ENCODE peak calls at places on chromosome 5, in five cellular contexts. One of them, this sample, is unnamed.

GRCh38 chr5:154010660-154011059 is 28.1 kb downstream of the FAM114A2 start:
- DNase-seq in H1: no peak
- DNase-seq in H9: no peak
- DNase-seq in neuronal stem cell: no peak
- DNase-seq in trophoblast cell: peak; percentile 4
- DNase-seq in this sample: no peak

GRCh38 chr5:87243161-87243877 is 24.4 kb upstream of the RASA1 start:
- DNase-seq in H1: no peak
- DNase-seq in H9: no peak
- DNase-seq in neuronal stem cell: no peak
- DNase-seq in trophoblast cell: peak; percentile 94
- DNase-seq in this sample: peak; percentile 93

GRCh38 chr5:6827815-6828214 is 114.6 kb downstream of the TENT4A start:
- DNase-seq in H1: no peak
- DNase-seq in H9: no peak
- DNase-seq in neuronal stem cell: no peak
- DNase-seq in trophoblast cell: no peak
- DNase-seq in this sample: no peak

GRCh38 chr5:98679963-98680362 is 93.5 kb upstream of the RGMB start:
- DNase-seq in H1: no peak
- DNase-seq in H9: no peak
- DNase-seq in neuronal stem cell: no peak
- DNase-seq in trophoblast cell: no peak
- DNase-seq in this sample: no peak

GRCh38 chr5:68554566-68555279 is 339.2 kb downstream of the PIK3R1 start:
- DNase-seq in H1: no peak
- DNase-seq in H9: no peak
- DNase-seq in neuronal stem cell: no peak
- DNase-seq in trophoblast cell: peak; percentile 72
- DNase-seq in this sample: peak; percentile 49

GRCh38 chr5:81773148-81773547 is 22.3 kb upstream of the SSBP2 start:
- DNase-seq in H1: no peak
- DNase-seq in H9: no peak
- DNase-seq in neuronal stem cell: no peak
- DNase-seq in trophoblast cell: no peak
- DNase-seq in this sample: no peak

GRCh38 chr5:138807182-138807581 is 54.0 kb downstream of the CTNNA1 start:
- DNase-seq in H1: no peak
- DNase-seq in H9: no peak
- DNase-seq in neuronal stem cell: no peak
- DNase-seq in trophoblast cell: no peak
- DNase-seq in this sample: no peak

GRCh38 chr5:134227259-134227658 is 1.4 kb upstream of the PPP2CA start:
- DNase-seq in H1: no peak
- DNase-seq in H9: peak; percentile 76
- DNase-seq in neuronal stem cell: no peak
- DNase-seq in trophoblast cell: no peak
- DNase-seq in this sample: peak; percentile 34

GRCh38 chr5:36395260-36395659 is 93.6 kb upstream of the RANBP3L start:
- DNase-seq in H1: no peak
- DNase-seq in H9: no peak
- DNase-seq in neuronal stem cell: no peak
- DNase-seq in trophoblast cell: no peak
- DNase-seq in this sample: no peak

GRCh38 chr5:137600721-137601360 is 101.7 kb upstream of the SPOCK1 start:
- DNase-seq in H1: no peak
- DNase-seq in H9: no peak
- DNase-seq in neuronal stem cell: no peak
- DNase-seq in trophoblast cell: no peak
- DNase-seq in this sample: no peak

GRCh38 chr5:56454219-56454862 is 221.2 kb upstream of the ANKRD55 start:
- DNase-seq in H1: no peak
- DNase-seq in H9: no peak
- DNase-seq in neuronal stem cell: no peak
- DNase-seq in trophoblast cell: peak; percentile 97
- DNase-seq in this sample: no peak

GRCh38 chr5:151679421-151680155 is 7.1 kb downstream of the SPARC start:
- DNase-seq in H1: no peak
- DNase-seq in H9: no peak
- DNase-seq in neuronal stem cell: no peak
- DNase-seq in trophoblast cell: no peak
- DNase-seq in this sample: peak; percentile 24

GRCh38 chr5:148729182-148729581 is 74.9 kb upstream of the HTR4 start:
- DNase-seq in H1: no peak
- DNase-seq in H9: no peak
- DNase-seq in neuronal stem cell: no peak
- DNase-seq in trophoblast cell: no peak
- DNase-seq in this sample: peak; percentile 15

GRCh38 chr5:65100846-65101678 is 332.3 kb downstream of the CWC27 start:
- DNase-seq in H1: peak; percentile 29
- DNase-seq in H9: peak; percentile 87
- DNase-seq in neuronal stem cell: peak; percentile 31
- DNase-seq in trophoblast cell: peak; percentile 77
- DNase-seq in this sample: peak; percentile 54

GRCh38 chr5:157597277-157597676 is 21.7 kb upstream of the ADAM19 start:
- DNase-seq in H1: no peak
- DNase-seq in H9: no peak
- DNase-seq in neuronal stem cell: no peak
- DNase-seq in trophoblast cell: no peak
- DNase-seq in this sample: no peak

GRCh38 chr5:152105085-152105484 is 180.4 kb upstream of the GLRA1 start:
- DNase-seq in H1: no peak
- DNase-seq in H9: no peak
- DNase-seq in neuronal stem cell: no peak
- DNase-seq in trophoblast cell: peak; percentile 2
- DNase-seq in this sample: no peak

GRCh38 chr5:172722309-172722815 is 48.6 kb downstream of the DUSP1 start:
- DNase-seq in H1: no peak
- DNase-seq in H9: no peak
- DNase-seq in neuronal stem cell: no peak
- DNase-seq in trophoblast cell: peak; percentile 18
- DNase-seq in this sample: peak; percentile 45

GRCh38 chr5:169213479-169213878 is 87.5 kb downstream of the SLIT3 start:
- DNase-seq in H1: no peak
- DNase-seq in H9: no peak
- DNase-seq in neuronal stem cell: no peak
- DNase-seq in trophoblast cell: peak; percentile 16
- DNase-seq in this sample: no peak

GRCh38 chr5:150013931-150014330 is 13.4 kb downstream of the HMGXB3 start:
- DNase-seq in H1: no peak
- DNase-seq in H9: no peak
- DNase-seq in neuronal stem cell: no peak
- DNase-seq in trophoblast cell: no peak
- DNase-seq in this sample: no peak

GRCh38 chr5:171309526-171310333 is 682 bp downstream of the TLX3 start:
- DNase-seq in H1: no peak
- DNase-seq in H9: peak; percentile 78
- DNase-seq in neuronal stem cell: no peak
- DNase-seq in trophoblast cell: peak; percentile 45
- DNase-seq in this sample: no peak

GRCh38 chr5:41863871-41864486 is 6.2 kb downstream of the OXCT1 start:
- DNase-seq in H1: no peak
- DNase-seq in H9: no peak
- DNase-seq in neuronal stem cell: no peak
- DNase-seq in trophoblast cell: no peak
- DNase-seq in this sample: peak; percentile 24

GRCh38 chr5:157976429-157976828 is 117.5 kb upstream of the CLINT1 start:
- DNase-seq in H1: no peak
- DNase-seq in H9: no peak
- DNase-seq in neuronal stem cell: no peak
- DNase-seq in trophoblast cell: no peak
- DNase-seq in this sample: no peak

GRCh38 chr5:150763023-150763793 is 4.4 kb upstream of the DCTN4 start:
- DNase-seq in H1: no peak
- DNase-seq in H9: no peak
- DNase-seq in neuronal stem cell: no peak
- DNase-seq in trophoblast cell: peak; percentile 89
- DNase-seq in this sample: peak; percentile 92

DNA sequence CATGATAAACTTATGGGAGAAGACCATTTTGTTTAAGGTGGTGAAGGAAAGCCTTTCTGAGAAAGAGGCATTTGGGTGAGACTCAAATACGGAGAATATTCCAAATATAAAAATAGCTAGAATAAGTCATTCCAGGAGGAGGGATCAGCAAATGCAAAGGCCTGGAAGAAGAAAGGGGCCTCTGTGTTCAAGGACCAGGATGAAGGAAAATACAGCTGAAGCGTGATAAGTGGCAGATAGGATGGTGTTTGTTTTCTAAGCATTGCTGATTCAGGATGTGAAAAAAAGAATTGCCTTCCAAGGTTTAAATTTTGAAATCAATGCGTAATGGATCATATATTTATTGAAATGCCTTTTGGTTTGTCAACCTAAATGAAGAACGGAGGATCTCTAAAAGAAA is 59.4 kb upstream of the CAST start:
- DNase-seq in H1: no peak
- DNase-seq in H9: no peak
- DNase-seq in neuronal stem cell: no peak
- DNase-seq in trophoblast cell: no peak
- DNase-seq in this sample: no peak
- H2BK12ac ChIP-seq in H1: no peak overlapping the region
- H2BK12ac ChIP-seq in H9: no peak overlapping the region
- H2BK12ac ChIP-seq in neuronal stem cell: no peak overlapping the region
- H2BK12ac ChIP-seq in trophoblast cell: no peak overlapping the region
- H2BK12ac ChIP-seq in this sample: no peak overlapping the region

DNA sequence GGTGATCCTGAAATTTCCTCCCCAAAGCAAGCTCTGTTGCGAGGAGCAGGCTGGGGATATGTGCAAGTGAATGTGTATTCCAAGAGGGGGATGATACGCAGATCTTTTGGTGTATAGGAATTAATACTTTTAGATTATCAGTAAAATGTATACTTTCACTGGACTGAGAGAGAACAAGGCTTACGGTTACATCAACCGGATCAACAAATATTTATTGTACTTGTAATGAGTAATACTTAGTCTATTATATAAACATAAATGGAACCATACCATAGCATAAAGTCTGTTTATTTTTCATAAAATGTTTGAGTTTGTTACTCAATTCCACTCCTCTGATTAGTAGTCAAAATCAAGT is 659 bp upstream of the PRKAA1 start:
- DNase-seq in H1: no peak
- DNase-seq in H9: no peak
- DNase-seq in neuronal stem cell: no peak
- DNase-seq in trophoblast cell: no peak
- DNase-seq in this sample: no peak
- H4K8ac ChIP-seq in H1: no peak overlapping the region
- H4K8ac ChIP-seq in H9: no peak overlapping the region
- H4K8ac ChIP-seq in neuronal stem cell: no peak overlapping the region
- H4K8ac ChIP-seq in trophoblast cell: no peak overlapping the region
- H4K8ac ChIP-seq in this sample: no peak overlapping the region

DNA sequence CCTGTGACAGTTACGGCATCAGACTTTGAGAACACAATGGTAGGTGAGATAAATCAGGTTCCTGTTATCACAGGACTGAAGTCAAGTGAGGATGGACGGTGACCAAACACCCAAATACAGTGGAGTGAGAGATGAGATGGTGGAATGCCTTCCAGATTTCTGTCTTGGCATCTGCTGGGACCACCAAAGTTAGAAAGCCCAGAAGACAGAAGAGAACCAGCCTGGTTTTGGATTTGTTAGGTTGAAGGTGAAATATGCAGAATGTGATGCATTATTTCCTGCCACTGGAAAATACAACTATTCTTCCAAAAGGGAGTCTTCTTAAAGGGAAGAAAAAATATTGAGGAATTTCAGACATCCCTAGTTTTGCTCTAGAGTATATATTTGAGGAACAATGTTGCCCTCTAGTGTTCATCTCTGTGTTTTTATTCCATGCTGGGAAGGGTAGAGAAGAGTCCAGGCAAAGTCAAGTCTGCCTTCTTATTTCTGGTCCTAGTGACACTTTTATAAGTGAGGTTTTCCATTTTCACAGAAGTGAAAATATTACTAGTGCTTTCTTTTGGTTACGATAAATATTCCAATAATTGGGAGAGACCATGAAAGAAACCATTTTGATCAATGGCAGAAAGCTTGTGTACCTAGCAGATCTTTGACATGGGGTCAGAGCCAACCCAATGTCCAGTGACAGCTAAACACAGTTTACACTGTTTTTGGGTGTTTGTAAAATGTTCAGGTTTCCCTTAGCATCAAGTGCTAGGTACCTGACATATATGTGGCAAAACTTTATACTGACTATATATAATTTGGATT is 142.3 kb upstream of the ANKH start:
- DNase-seq in H1: no peak
- DNase-seq in H9: no peak
- DNase-seq in neuronal stem cell: peak; percentile 36
- DNase-seq in trophoblast cell: peak; percentile 90
- DNase-seq in this sample: peak; percentile 73
- H4K91ac ChIP-seq in H1: peak overlapping the region; percentile 23
- H4K91ac ChIP-seq in H9: no peak overlapping the region
- H4K91ac ChIP-seq in neuronal stem cell: no peak overlapping the region
- H4K91ac ChIP-seq in trophoblast cell: peak overlapping the region; percentile 72
- H4K91ac ChIP-seq in this sample: no peak overlapping the region

GRCh38 chr5:1230551-1230950 is 5.4 kb downstream of the SLC6A18 start:
- DNase-seq in H1: no peak
- DNase-seq in H9: no peak
- DNase-seq in neuronal stem cell: no peak
- DNase-seq in trophoblast cell: no peak
- DNase-seq in this sample: no peak
- H2BK12ac ChIP-seq in H1: no peak overlapping the region
- H2BK12ac ChIP-seq in H9: no peak overlapping the region
- H2BK12ac ChIP-seq in neuronal stem cell: no peak overlapping the region
- H2BK12ac ChIP-seq in trophoblast cell: no peak overlapping the region
- H2BK12ac ChIP-seq in this sample: no peak overlapping the region

DNA sequence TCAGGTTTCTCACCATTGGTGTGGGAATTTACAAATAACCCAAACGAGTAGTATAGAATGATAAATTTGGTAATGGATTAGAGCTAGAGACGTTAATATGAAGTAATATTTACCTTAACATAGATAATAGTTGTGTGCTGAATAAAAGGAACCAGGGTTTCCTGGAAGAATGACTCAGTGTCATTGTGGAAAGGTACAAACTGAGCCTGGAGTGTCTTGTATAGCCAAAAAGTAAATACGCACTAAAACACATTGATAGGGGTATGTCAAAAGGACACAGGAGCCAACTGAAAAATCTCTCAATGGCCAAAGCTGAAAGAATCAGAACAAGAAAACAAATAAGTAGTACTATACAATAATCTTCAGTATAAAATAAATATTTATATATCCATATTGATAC is 363.5 kb downstream of the SLCO4C1 start:
- DNase-seq in H1: no peak
- DNase-seq in H9: no peak
- DNase-seq in neuronal stem cell: no peak
- DNase-seq in trophoblast cell: no peak
- DNase-seq in this sample: no peak
- H4K8ac ChIP-seq in H1: no peak overlapping the region
- H4K8ac ChIP-seq in H9: no peak overlapping the region
- H4K8ac ChIP-seq in neuronal stem cell: no peak overlapping the region
- H4K8ac ChIP-seq in trophoblast cell: no peak overlapping the region
- H4K8ac ChIP-seq in this sample: no peak overlapping the region

GRCh38 chr5:140189253-140189652 is 14.3 kb downstream of the CYSTM1 start:
- DNase-seq in H1: no peak
- DNase-seq in H9: no peak
- DNase-seq in neuronal stem cell: no peak
- DNase-seq in trophoblast cell: no peak
- DNase-seq in this sample: no peak
- H4K91ac ChIP-seq in H1: no peak overlapping the region
- H4K91ac ChIP-seq in H9: no peak overlapping the region
- H4K91ac ChIP-seq in neuronal stem cell: no peak overlapping the region
- H4K91ac ChIP-seq in trophoblast cell: no peak overlapping the region
- H4K91ac ChIP-seq in this sample: no peak overlapping the region

This sample was measured in mesenchymal stem cell.